ENCODE peak calls at places on chromosomes 6 and 20, in four cellular contexts. O, V, F and D are unnamed samples.

GRCh38 chr20:35273449-35274171 is 4.3 kb downstream of the MMP24OS start:
- DNase-seq in O (peak; percentile 65), V (no peak), F (no peak), D (no peak)

GRCh38 chr6:17012421-17013225 is 89.2 kb upstream of the STMND1 start:
- DNase-seq in O (no peak), V (no peak), F (no peak), D (no peak)

GRCh38 chr6:128696651-128697391 is 176.4 kb upstream of the PTPRK start:
- DNase-seq in O (no peak), V (no peak), F (no peak), D (no peak)

GRCh38 chr6:144064402-144064830 is 31.0 kb downstream of the SF3B5 start:
- DNase-seq in O (peak; percentile 58), V (peak; percentile 61), F (no peak), D (peak; percentile 71)

GRCh38 chr6:36756761-36757160 is 59.1 kb downstream of the RAB44 start:
- DNase-seq in O (no peak), V (no peak), F (no peak), D (no peak)

GRCh38 chr6:169190144-169190584 is 63.5 kb downstream of the THBS2 start:
- DNase-seq in O (no peak), V (no peak), F (no peak), D (no peak)

GRCh38 chr20:39042279-39043150 is 80.4 kb downstream of the DHX35 start:
- DNase-seq in O (no peak), V (no peak), F (no peak), D (no peak)

GRCh38 chr6:22582806-22583205 is 13.4 kb downstream of the HDGFL1 start:
- DNase-seq in O (no peak), V (no peak), F (no peak), D (no peak)